ENCODE peak calls at places on chromosomes 6 and 20, in four cellular contexts. H is neural progenitor cell, A is endodermal cell, B is fibroblast of lung. X is an unnamed sample.

GRCh38 chr6:48069280-48069679 is 41.7 kb downstream of the PTCHD4 start:
- DNase-seq in B (no peak), A (peak), H (peak), X (no peak)

GRCh38 chr6:13914346-13914745 is 10.4 kb upstream of the RNF182 start:
- DNase-seq in B (peak), A (no peak), H (peak), X (no peak)

GRCh38 chr6:109322825-109323580 is 59.3 kb downstream of the CD164 start:
- DNase-seq in A (no peak), B (no peak), H (no peak), X (peak)

GRCh38 chr6:160950507-160950906 is 41.1 kb upstream of the MAP3K4 start:
- DNase-seq in H (no peak), B (peak), A (no peak), X (no peak)

GRCh38 chr6:163328411-163328810 is 86.1 kb upstream of the QKI start:
- DNase-seq in A (peak), H (no peak), B (no peak), X (no peak)

GRCh38 chr6:166778776-166779175 is 151.7 kb upstream of the RPS6KA2 start:
- DNase-seq in B (no peak), H (no peak), A (no peak), X (no peak)

GRCh38 chr20:15154070-15154469 is 816.7 kb upstream of the FLRT3 start:
- DNase-seq in A (no peak), B (no peak), H (no peak), X (no peak)

GRCh38 chr6:33683051-33683571 is 28.4 kb downstream of the UQCC2 start:
- DNase-seq in B (peak), A (no peak), H (no peak), X (no peak)

GRCh38 chr6:146912730-146913680 is 291.2 kb upstream of the STXBP5 start:
- DNase-seq in B (peak), H (no peak), A (no peak), X (no peak)

GRCh38 chr6:32081168-32081624 is 27.9 kb downstream of the TNXB start:
- DNase-seq in B (peak), H (no peak), A (no peak), X (peak)

GRCh38 chr6:128580224-128581110 is 60.1 kb upstream of the PTPRK start:
- DNase-seq in A (no peak), H (no peak), B (no peak), X (peak)

GRCh38 chr20:6169251-6169650 is 46.4 kb upstream of the FERMT1 start:
- DNase-seq in B (peak), H (no peak), A (no peak), X (no peak)

GRCh38 chr6:159602370-159603185 is 90.5 kb downstream of the SOD2 start:
- DNase-seq in H (no peak), A (no peak), B (peak), X (no peak)

GRCh38 chr6:17580518-17581048 is 19.5 kb upstream of the FAM8A1 start:
- DNase-seq in A (peak), H (no peak), B (peak), X (peak)

GRCh38 chr6:33905081-33905609 is 101.3 kb upstream of the MLN start:
- DNase-seq in H (no peak), B (no peak), A (no peak), X (no peak)

GRCh38 chr6:31576897-31577341 is 1.6 kb downstream of the TNF start:
- DNase-seq in B (no peak), A (peak), H (no peak), X (no peak)

GRCh38 chr6:169921853-169922779 is 170.7 kb downstream of the ERMARD start:
- DNase-seq in B (no peak), A (no peak), H (peak), X (peak)

GRCh38 chr6:21159465-21159864 is 434.1 kb upstream of the SOX4 start:
- DNase-seq in H (no peak), A (no peak), B (no peak), X (no peak)

GRCh38 chr20:32207211-32207625 is 325 bp downstream of the PLAGL2 start:
- DNase-seq in B (no peak), H (peak), A (peak), X (peak)

GRCh38 chr6:166724576-166724975 is 97.5 kb upstream of the RPS6KA2 start:
- DNase-seq in B (no peak), H (no peak), A (peak), X (no peak)

GRCh38 chr6:170298688-170299087 is 7.8 kb upstream of the DLL1 start:
- DNase-seq in B (no peak), A (peak), H (no peak), X (no peak)

GRCh38 chr20:59518881-59519706 is 85.2 kb upstream of the PHACTR3 start:
- DNase-seq in H (peak), A (peak), B (peak), X (no peak)

GRCh38 chr6:119324718-119325117 is 24.8 kb downstream of the MAN1A1 start:
- DNase-seq in A (no peak), H (no peak), B (no peak), X (no peak)

GRCh38 chr20:37534401-37535157 is 6.9 kb upstream of the BLCAP start:
- DNase-seq in B (peak), H (peak), A (peak), X (no peak)

GRCh38 chr6:17591292-17591691 is 8.8 kb upstream of the FAM8A1 start:
- DNase-seq in H (no peak), B (no peak), A (no peak), X (no peak)

GRCh38 chr20:32327087-32327681 is 30.9 kb upstream of the ASXL1 start:
- DNase-seq in B (peak), H (no peak), A (no peak), X (no peak)

GRCh38 chr6:70390067-70390466 is 23.2 kb upstream of the FAM135A start:
- DNase-seq in B (no peak), H (no peak), A (no peak), X (no peak)

GRCh38 chr6:39508513-39508912 is 186.0 kb upstream of the KCNK16 start:
- DNase-seq in A (peak), B (no peak), H (peak), X (no peak)

GRCh38 chr20:57185188-57185743 is 81.2 kb downstream of the BMP7 start:
- DNase-seq in A (no peak), H (no peak), B (no peak), X (no peak)

GRCh38 chr6:166563200-166563599 is 23.3 kb downstream of the RAMACL start:
- DNase-seq in B (no peak), H (no peak), A (peak), X (no peak)

GRCh38 chr6:164417537-164417936 is 891.9 kb downstream of the C6orf118 start:
- DNase-seq in A (peak), H (peak), B (no peak), X (no peak)
- TF ChIP-seq CTCF in A (peak), H (peak), B (no peak), X (no peak)

DNA sequence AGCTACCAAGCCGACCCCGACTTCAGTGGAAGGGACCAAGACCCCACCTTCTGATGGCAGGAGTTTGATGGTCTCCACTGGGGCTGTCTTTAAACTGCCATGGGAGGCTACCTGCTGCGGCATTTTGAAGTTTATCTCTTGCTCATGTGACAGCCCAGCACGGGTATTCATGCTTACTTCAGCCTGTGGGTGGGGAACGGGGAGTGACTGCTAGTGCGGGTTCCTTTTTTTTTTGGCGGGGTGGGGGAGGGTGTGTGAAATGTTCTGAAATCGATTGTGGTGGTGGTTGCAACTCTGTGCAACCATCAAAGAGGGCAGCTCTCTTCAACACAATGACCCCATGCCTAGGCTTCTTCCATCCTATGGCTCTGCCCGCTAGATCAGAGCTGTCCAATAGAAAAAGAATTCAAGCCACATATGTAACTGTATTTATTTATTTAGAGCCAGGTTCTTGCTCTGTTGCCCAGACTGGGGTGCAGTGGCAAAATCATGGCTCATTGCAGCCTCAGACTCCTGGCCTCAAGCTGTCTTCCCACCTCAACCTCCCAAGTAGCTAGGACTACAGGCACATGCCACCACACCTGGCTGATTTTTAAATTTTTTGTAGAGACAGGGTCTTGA is 53.7 kb downstream of the PPP1R16B start:
- DNase-seq in B (no peak), H (no peak), A (no peak), X (no peak)
- H3K9ac ChIP-seq in B (no peak), H (no peak), A (no peak), X (no peak)

DNA sequence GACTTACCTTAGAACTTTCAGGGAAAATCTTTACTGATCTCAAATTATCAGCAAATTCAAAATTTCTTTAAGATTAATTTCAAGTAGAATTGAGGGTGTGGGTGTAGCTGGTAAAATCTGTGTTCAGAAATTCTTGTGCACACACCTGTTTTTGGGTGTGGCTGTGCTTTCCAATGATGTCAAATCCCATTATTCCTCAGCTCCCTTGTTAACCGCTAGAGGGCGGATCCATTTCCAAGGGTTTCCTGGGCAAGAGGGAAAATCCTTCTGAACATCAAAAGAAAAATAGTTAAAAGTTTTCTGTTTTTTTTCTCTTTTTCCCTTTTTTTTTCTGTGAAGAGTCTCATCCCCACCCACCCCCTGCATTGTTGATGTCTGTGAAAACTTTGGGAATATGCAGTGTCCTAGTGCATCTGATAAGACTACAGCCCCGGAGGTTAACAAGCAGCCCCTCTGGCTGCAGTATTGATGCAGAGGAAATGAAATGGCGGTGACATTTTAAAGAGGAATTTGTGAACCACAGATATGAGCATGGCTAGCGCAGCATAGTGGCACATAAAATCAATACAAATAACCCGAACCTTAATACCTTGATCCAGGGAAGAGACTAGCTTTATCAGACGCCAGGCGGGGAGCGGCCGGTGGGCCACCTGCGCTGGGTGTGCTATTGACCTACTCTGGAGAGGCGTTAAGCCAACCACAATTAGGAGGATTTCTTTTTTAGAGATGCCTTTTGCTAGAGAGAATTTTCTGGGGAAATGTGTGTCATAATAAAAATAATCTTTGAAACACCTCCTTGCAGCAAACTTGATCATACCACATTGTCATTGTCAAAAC is 130.9 kb downstream of the FOXA2 start:
- DNase-seq in A (no peak), B (no peak), H (peak), X (no peak)
- TF ChIP-seq CTCF in A (peak), B (peak), H (peak), X (peak)

DNA sequence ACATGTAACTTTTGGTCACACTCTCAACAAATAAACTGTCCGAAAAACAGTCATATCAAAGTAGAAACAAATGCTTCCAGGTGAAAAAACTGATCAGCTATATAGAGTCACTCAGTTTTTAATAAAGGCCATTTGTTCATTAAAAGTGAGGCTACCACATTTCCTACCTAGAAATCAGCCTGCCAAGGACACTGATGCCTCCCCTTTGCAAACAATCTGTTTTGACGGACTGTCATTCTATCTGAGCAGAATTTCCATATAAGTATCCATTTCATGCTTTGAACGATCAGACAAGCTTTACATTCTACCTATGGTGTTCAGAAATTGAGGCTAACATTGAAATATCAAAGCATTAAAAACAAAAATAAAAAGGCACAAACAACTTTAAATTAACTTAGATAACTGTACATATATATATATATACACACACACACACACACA is 2.9 kb downstream of the CCN2 start:
- DNase-seq in B (peak), A (no peak), H (no peak), X (no peak)
- H3K9ac ChIP-seq in B (peak), A (no peak), H (no peak), X (no peak)

GRCh38 chr6:63353282-63353630 is 33.5 kb upstream of the LGSN start:
- DNase-seq in H (no peak), A (no peak), B (no peak), X (no peak)
- TF ChIP-seq CTCF in H (no peak), A (no peak), B (no peak), X (no peak)

DNA sequence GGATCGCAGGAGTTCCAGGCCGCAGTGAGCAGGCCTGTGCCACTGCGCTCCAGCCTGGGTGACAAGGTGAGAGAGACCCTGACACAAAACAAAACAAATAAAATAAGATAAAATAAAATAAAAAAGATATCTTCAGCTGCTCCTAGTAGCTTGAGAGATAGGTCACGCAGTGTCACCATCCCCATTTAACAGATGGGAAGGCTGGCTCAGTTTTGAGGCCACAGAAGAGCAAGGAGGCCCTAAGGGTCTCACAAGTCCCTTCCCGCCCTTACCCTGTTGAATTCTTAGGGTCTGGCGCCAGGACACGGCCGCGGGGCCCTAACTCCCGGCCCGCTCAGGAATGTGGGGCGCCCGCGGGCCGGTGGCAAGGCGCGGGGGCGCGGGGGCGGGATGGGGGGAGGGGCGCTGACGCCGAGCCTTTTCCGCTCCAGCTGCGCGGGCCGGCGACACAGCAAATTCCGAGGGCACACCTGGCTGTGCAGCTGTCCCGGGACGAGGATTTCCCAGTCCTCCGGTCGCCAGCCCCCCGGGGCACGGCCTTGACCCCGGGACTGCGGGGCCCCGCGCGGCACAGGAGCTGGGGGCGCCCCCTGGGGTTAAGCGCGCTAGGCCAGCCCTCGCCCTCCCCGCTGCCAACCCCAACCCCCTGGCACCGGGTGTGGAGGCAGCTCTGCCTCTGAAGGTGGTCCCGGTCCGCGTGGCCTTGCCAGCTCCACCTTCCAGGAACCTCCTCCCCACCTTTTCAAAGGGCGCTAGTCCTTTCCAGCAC is 10.3 kb upstream of the R3HDML start:
- DNase-seq in B (no peak), A (peak), H (peak), X (no peak)
- H3K9ac ChIP-seq in B (no peak), A (no peak), H (no peak), X (no peak)

GRCh38 chr6:117328500-117328899 is 63.1 kb downstream of the VGLL2 start:
- DNase-seq in A (no peak), H (no peak), B (no peak), X (no peak)
- TF ChIP-seq CTCF in A (no peak), H (no peak), B (no peak), X (no peak)

DNA sequence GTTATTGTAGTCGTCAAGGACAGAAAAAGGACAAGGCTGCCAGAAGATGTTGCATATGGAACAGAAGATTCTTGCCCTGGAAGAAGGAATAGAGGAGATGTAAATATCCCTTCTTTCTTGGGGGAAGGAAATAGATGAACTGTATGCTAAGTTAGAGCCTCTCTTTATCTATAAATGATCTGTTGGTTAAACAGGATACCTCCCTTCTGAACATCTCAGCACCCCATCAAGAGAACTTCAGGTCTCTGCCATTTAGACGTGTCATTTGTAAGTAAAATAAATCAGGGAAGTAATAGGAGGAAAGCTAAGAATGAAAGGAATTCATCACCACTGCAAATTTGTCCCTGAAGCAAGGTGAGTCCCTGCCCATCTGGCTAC is 42.6 kb upstream of the TNFAIP3 start:
- DNase-seq in H (no peak), A (no peak), B (no peak), X (no peak)
- H3K9ac ChIP-seq in H (no peak), A (no peak), B (no peak), X (no peak)

X was measured in kidney.